ENCODE peak calls at places on chromosomes 16 and 17, in four cellular contexts. N, F, P and D are unnamed samples.

GRCh38 chr16:71360378-71360777 is 1.9 kb downstream of the CALB2 start:
- DNase-seq in N (no peak), F (no peak), P (no peak), D (no peak)

GRCh38 chr16:76668207-76668725 is 391.1 kb downstream of the CNTNAP4 start:
- DNase-seq in F (no peak), P (peak; percentile 22), N (no peak), D (no peak)

GRCh38 chr16:2150418-2151187 is 2.2 kb downstream of the RAB26 start:
- DNase-seq in F (no peak), P (no peak), N (no peak), D (no peak)

GRCh38 chr17:28702752-28703150 is 8.9 kb downstream of the PROCA1 start:
- DNase-seq in P (no peak), N (no peak), F (no peak), D (no peak)

GRCh38 chr16:6131526-6132050 is 1034.0 kb upstream of the EEF2KMT start:
- DNase-seq in P (no peak), F (no peak), N (no peak), D (no peak)

GRCh38 chr17:51613255-51613654 is 352.9 kb downstream of the UTP18 start:
- DNase-seq in P (no peak), N (no peak), F (no peak), D (no peak)

GRCh38 chr16:50671644-50672260 is 9.4 kb downstream of the SNX20 start:
- DNase-seq in P (no peak), F (peak; percentile 43), N (peak; percentile 49), D (no peak)

GRCh38 chr17:45293413-45294211 is 23.2 kb downstream of the MAP3K14 start:
- DNase-seq in F (no peak), P (peak; percentile 68), N (no peak), D (peak; percentile 83)

GRCh38 chr16:4762205-4762604 is 4.8 kb downstream of the ZNF500 start:
- DNase-seq in P (no peak), F (no peak), N (no peak), D (no peak)

GRCh38 chr17:68824707-68825106 is 130.5 kb downstream of the ABCA8 start:
- DNase-seq in N (no peak), F (no peak), P (no peak), D (no peak)

GRCh38 chr17:16419074-16419928 is 3.9 kb downstream of the TRPV2 start:
- DNase-seq in F (peak; percentile 63), N (no peak), P (no peak), D (no peak)

GRCh38 chr16:68640972-68641371 is 4.1 kb upstream of the CDH3 start:
- DNase-seq in F (no peak), P (no peak), N (no peak), D (no peak)

GRCh38 chr17:7080445-7081041 is 492 bp upstream of the CLEC10A start:
- DNase-seq in F (no peak), P (no peak), N (no peak), D (no peak)

GRCh38 chr17:54408741-54409140 is 491.9 kb upstream of the TOM1L1 start:
- DNase-seq in N (no peak), P (no peak), F (no peak), D (no peak)

GRCh38 chr16:88073201-88073721 is 122.0 kb downstream of the BANP start:
- DNase-seq in P (no peak), F (no peak), N (no peak), D (no peak)

GRCh38 chr17:41555105-41555887 is 16.6 kb downstream of the KRT9 start:
- DNase-seq in N (no peak), F (no peak), P (no peak), D (no peak)

GRCh38 chr17:75244133-75244866 is 17.1 kb downstream of the GGA3 start:
- DNase-seq in F (no peak), P (no peak), N (no peak), D (peak; percentile 81)

GRCh38 chr16:5025171-5025632 is 8.5 kb downstream of the NAGPA start:
- DNase-seq in F (no peak), P (peak; percentile 70), N (no peak), D (peak; percentile 58)

GRCh38 chr16:79295746-79296145 is 304.8 kb downstream of the MAF start:
- DNase-seq in P (no peak), F (no peak), N (no peak), D (no peak)

GRCh38 chr16:23014592-23014991 is 134.7 kb downstream of the USP31 start:
- DNase-seq in F (no peak), P (no peak), N (no peak), D (no peak)

GRCh38 chr16:56886296-56886695 is 21.3 kb downstream of the SLC12A3 start:
- DNase-seq in N (no peak), P (no peak), F (no peak), D (no peak)

GRCh38 chr16:56888806-56889205 is 23.8 kb downstream of the SLC12A3 start:
- DNase-seq in P (no peak), F (no peak), N (no peak), D (peak; percentile 85)

GRCh38 chr16:56886826-56887225 is 21.8 kb downstream of the SLC12A3 start:
- DNase-seq in F (no peak), P (no peak), N (no peak), D (no peak)

GRCh38 chr16:56891685-56892084 is 26.7 kb downstream of the SLC12A3 start:
- DNase-seq in P (no peak), N (no peak), F (no peak), D (no peak)

DNA sequence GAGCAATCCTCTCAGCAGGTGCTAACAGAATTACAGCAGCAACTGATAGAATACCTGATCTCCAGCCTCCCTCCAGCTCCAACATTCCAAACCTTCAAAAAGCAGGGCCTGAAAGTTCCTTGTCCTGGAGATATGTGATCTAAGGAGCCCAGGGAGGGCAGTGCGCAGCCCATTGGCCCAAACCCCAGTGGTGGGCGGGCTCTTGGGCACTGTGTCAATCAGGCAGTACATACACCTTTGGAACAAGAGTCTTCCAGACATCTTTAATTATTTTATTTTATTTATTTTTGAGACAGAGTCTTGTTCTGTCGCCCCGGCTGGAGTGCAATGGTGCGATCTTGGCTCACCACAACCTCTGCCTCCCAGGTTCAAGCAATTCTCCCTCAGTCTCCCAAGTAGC is 24.2 kb downstream of the SLC12A3 start:
- DNase-seq in N (no peak), P (no peak), F (no peak), D (no peak)
- H3K4me3 ChIP-seq in N (no peak overlapping the region), P (no peak overlapping the region), F (no peak overlapping the region), D (no peak overlapping the region)

DNA sequence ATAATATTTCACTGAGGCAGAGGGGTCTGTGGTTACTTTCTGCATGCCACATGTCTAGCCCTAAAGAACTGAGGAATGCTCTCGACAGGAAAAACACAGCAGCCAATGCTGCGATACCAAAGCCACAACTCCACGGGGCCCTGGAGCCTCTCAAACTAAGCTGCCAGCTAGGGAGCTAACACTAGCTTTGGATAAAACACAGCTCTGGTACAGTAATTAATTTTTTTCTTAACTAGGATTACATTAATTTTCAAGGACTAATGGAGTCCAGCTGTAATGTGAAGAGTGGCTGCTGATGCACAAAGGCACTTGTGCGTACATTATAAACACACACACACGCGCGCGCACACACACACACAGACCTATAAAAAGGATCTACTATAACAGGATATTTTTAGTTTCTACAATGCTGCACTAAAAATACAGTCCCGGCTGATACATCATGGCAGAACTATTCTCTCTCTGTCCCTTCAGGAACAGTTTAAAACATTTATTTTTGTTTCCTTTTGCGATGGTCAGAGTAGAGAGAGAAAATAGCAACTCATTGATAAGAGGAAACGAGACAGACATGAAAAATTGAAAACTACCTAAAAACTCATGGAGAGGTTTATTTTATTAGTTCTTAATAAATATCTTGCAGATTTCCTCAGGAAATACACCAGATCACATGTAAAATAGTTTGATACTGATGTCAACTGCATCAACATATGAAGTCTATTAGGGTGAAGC is 88.5 kb downstream of the SMG6 start:
- DNase-seq in F (peak; percentile 29), P (peak; percentile 68), N (no peak), D (no peak)
- H3K4me3 ChIP-seq in F (peak overlapping the region; percentile 34), P (peak overlapping the region; percentile 1), N (peak overlapping the region; percentile 37), D (peak overlapping the region; percentile 19)

DNA sequence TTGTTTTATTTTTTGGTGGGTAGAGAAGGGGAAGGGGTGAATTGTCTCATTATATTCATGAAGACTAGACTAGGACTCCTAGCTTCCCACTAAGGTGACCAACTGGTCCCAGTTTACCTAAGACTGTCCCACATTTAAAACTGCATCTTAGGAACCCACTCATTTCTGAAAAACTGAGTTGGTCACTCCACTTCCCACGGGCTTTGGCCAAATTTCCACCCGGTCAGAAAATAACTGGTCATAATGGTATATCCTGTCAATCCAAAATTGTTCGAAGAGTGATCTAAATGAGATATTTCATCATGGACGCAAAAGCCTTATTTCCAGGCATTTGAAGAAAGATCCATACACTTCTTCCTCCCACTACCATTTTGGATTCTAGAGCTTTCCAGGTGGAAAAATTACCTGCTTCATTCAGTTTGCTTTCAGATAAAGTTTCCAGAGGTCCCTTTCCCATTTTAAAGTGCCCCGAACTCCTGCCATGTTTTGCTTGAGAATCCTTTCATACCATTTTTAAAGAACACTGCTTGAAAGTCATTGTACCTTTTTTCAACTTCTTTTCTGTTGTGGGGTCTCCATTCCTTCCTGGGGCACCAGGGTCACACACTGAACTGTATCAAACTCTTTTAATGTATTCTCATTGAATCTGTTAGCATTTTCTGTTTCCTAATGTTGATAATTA is 21.8 kb upstream of the ZFHX3 start:
- DNase-seq in F (no peak), N (no peak), P (no peak), D (no peak)
- H3K4me3 ChIP-seq in F (no peak overlapping the region), N (no peak overlapping the region), P (peak overlapping the region; percentile 15), D (no peak overlapping the region)

GRCh38 chr16:56268799-56269198 is 77.5 kb downstream of the GNAO1 start:
- DNase-seq in P (no peak), F (no peak), N (no peak), D (no peak)
- H3K4me3 ChIP-seq in P (no peak overlapping the region), F (no peak overlapping the region), N (no peak overlapping the region), D (no peak overlapping the region)

DNA sequence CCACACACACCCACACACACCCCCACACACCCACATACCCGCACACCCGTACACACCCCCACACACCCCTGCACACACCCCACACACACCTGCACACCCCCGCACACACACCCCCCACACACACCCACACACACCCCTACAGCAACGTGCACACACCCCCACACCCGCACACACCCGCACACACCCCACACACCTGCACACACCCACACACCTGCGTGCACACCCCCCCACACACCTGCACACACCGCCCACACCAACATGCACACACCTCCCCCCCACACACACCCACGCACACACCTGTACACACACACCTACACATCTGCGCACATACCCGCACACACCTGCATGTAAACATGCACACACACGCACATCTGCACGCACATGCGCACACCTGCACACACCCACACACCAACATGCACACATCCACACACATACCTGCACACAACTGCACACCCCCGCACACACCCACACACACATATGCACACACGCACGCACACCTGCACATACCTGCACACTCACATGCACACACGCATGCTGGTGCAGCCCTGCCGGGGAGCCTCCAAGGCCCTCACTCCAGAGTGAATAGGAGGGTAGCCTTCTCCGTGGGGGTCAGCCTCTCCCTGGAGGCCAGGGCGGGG is 7.5 kb downstream of the ASPSCR1 start:
- DNase-seq in P (no peak), N (no peak), F (no peak), D (no peak)
- H3K4me3 ChIP-seq in P (no peak overlapping the region), N (no peak overlapping the region), F (no peak overlapping the region), D (no peak overlapping the region)